ENCODE peak calls at places on chromosomes 3 and 15, in seven cellular contexts. Q is GM06990; N is CD4-positive, alpha-beta T cell; A is GM20000; E is CD8-positive, alpha-beta T cell; J is AG10803; P is WTC11. K is an unnamed sample.
A peak's percentile ranks its signal among the peaks of the same experiment; 100 is the strongest.

GRCh38 chr3:60803812-60804211 is 447.4 kb downstream of the FHIT start:
- DNase-seq in Q (no peak), N (no peak), A (no peak), E (no peak), J (peak; percentile 35), P (no peak), K (no peak)

GRCh38 chr15:42141795-42142667 is 14.4 kb downstream of the PLA2G4F start:
- DNase-seq in Q (no peak), N (no peak), A (no peak), E (no peak), J (no peak), P (peak; percentile 9), K (no peak)

GRCh38 chr15:38253448-38253847 is 812 bp downstream of the SPRED1 start:
- DNase-seq in Q (no peak), N (no peak), A (no peak), E (no peak), J (peak; percentile 70), P (no peak), K (no peak)

GRCh38 chr3:112531358-112531781 is 30.4 kb downstream of the ATG3 start:
- DNase-seq in Q (no peak), N (no peak), A (peak; percentile 23), E (no peak), J (peak; percentile 44), P (no peak), K (no peak)

GRCh38 chr3:24595801-24596200 is 101.2 kb upstream of the THRB start:
- DNase-seq in Q (no peak), N (no peak), A (no peak), E (no peak), J (peak; percentile 31), P (no peak), K (no peak)

GRCh38 chr3:195032106-195032759 is 238.7 kb downstream of the XXYLT1 start:
- DNase-seq in Q (no peak), N (no peak), A (no peak), E (no peak), J (no peak), P (no peak), K (no peak)

GRCh38 chr3:112351036-112351435 is 18.1 kb downstream of the CD200 start:
- DNase-seq in Q (no peak), N (no peak), A (no peak), E (no peak), J (no peak), P (no peak), K (peak; percentile 12)

GRCh38 chr3:112333002-112333385 is at the start of gene CD200:
- DNase-seq in Q (peak; percentile 72), N (peak; percentile 41), A (peak; percentile 41), E (no peak), J (peak; percentile 17), P (peak; percentile 85), K (peak; percentile 69)

GRCh38 chr3:135034291-135034768 is 239.3 kb downstream of the EPHB1 start:
- DNase-seq in Q (no peak), N (no peak), A (no peak), E (no peak), J (no peak), P (no peak), K (no peak)

DNA sequence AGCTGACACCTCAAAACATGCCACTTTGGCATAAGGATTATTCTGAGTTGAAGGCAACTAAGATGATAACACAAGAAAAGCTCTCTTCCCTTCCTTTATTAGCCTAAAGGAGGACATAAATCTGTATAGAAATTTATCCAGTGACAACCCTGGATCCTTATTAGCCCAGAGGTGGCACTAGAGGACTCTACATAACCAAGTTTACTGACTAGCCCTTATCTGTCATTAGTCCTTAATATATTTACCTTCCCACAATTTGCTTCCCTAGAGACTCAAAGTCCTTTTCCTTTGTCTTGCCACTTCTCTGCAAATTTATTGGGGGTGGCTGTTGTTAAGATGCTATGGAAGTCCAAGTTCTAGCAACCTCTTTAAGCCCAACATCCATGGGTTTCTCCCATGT is 26.7 kb downstream of the CEP70 start:
- DNase-seq in Q (no peak), N (no peak), A (no peak), E (no peak), J (no peak), P (no peak), K (no peak)
- TF ChIP-seq CTCF in Q (no peak), N (no peak), A (no peak), E (no peak), J (no peak), P (no peak), K (no peak)

GRCh38 chr3:53379898-53380297 is 32.6 kb upstream of the DCP1A start:
- DNase-seq in Q (no peak), N (no peak), A (no peak), E (no peak), J (no peak), P (no peak), K (no peak)

GRCh38 chr3:53377794-53378193 is 30.5 kb upstream of the DCP1A start:
- DNase-seq in Q (no peak), N (no peak), A (no peak), E (no peak), J (no peak), P (no peak), K (no peak)

GRCh38 chr3:53384465-53385277 is 37.3 kb upstream of the DCP1A start:
- DNase-seq in Q (no peak), N (no peak), A (no peak), E (no peak), J (no peak), P (no peak), K (no peak)

GRCh38 chr3:53382106-53382505 is 34.8 kb upstream of the DCP1A start:
- DNase-seq in Q (no peak), N (no peak), A (no peak), E (no peak), J (no peak), P (no peak), K (no peak)
- TF ChIP-seq CTCF in Q (no peak), N (no peak), A (no peak), E (no peak), J (no peak), P (no peak), K (no peak)

GRCh38 chr15:90883971-90884718 is at the start of gene FES:
- DNase-seq in Q (peak; percentile 36), N (no peak), A (peak; percentile 69), E (no peak), J (peak; percentile 39), P (peak; percentile 67), K (peak; percentile 70)
- TF ChIP-seq CTCF in Q (no peak), N (no peak), A (no peak), E (no peak), J (no peak), P (no peak), K (no peak)

GRCh38 chr3:8152826-8153418 is 348.7 kb upstream of the LMCD1 start:
- DNase-seq in Q (no peak), N (no peak), A (no peak), E (no peak), J (no peak), P (no peak), K (peak; percentile 6)
- TF ChIP-seq CTCF in Q (no peak), N (no peak), A (no peak), E (no peak), J (no peak), P (no peak), K (no peak)

K was measured in endothelial cell.